ENCODE peak calls at places on chromosomes 12 and 14, in four cellular contexts. E is hepatocyte, A is endodermal cell, V is GM12865. D is an unnamed sample.

GRCh38 chr12:6373022-6373787 is 2.2 kb downstream of the SCNN1A start:
- DNase-seq in E (no peak), A (no peak), V (no peak), D (no peak)

GRCh38 chr12:119178544-119179334 is at the start of gene HSPB8:
- DNase-seq in E (peak; percentile 93), A (peak; percentile 95), V (no peak), D (no peak)

GRCh38 chr12:62903151-62903550 is 31.8 kb downstream of the PPM1H start:
- DNase-seq in E (no peak), A (no peak), V (no peak), D (no peak)

GRCh38 chr12:113477171-113477841 is 5.6 kb upstream of the LHX5 start:
- DNase-seq in E (no peak), A (peak; percentile 85), V (no peak), D (no peak)

GRCh38 chr12:53174881-53175491 is 5.5 kb upstream of the ZNF740 start:
- DNase-seq in E (peak; percentile 60), A (peak; percentile 95), V (no peak), D (no peak)

GRCh38 chr12:124007810-124008570 is 35.0 kb downstream of the ZNF664 start:
- DNase-seq in E (no peak), A (no peak), V (peak; percentile 9), D (no peak)

GRCh38 chr14:68704736-68705720 is 87.8 kb downstream of the ZFP36L1 start:
- DNase-seq in E (no peak), A (peak; percentile 48), V (no peak), D (no peak)

GRCh38 chr12:109677323-109677722 is 36.3 kb upstream of the FAM222A start:
- DNase-seq in E (no peak), A (no peak), V (no peak), D (no peak)

GRCh38 chr14:57462551-57462950 is 31.1 kb downstream of the CCDC198 start:
- DNase-seq in E (no peak), A (no peak), V (no peak), D (no peak)

GRCh38 chr14:78104130-78104529 is 66.0 kb upstream of the NRXN3 start:
- DNase-seq in E (no peak), A (no peak), V (no peak), D (no peak)

GRCh38 chr14:90111895-90112534 is 50.2 kb downstream of the KCNK13 start:
- DNase-seq in E (no peak), A (no peak), V (no peak), D (no peak)

GRCh38 chr14:100129161-100129589 is 30.3 kb downstream of the DEGS2 start:
- DNase-seq in E (no peak), A (no peak), V (no peak), D (no peak)

GRCh38 chr12:129607293-129607692 is 296.5 kb downstream of the TMEM132D start:
- DNase-seq in E (peak; percentile 25), A (peak; percentile 78), V (no peak), D (no peak)

GRCh38 chr12:119994892-119995658 is 6.0 kb downstream of the BICDL1 start:
- DNase-seq in E (no peak), A (no peak), V (no peak), D (no peak)

GRCh38 chr14:100585448-100586152 is 1.6 kb downstream of the BEGAIN start:
- DNase-seq in E (no peak), A (peak; percentile 45), V (no peak), D (no peak)

GRCh38 chr14:98551028-98551427 is 721.0 kb downstream of the BCL11B start:
- DNase-seq in E (no peak), A (no peak), V (no peak), D (no peak)

GRCh38 chr12:2618291-2618995 is 176.3 kb upstream of the FKBP4 start:
- DNase-seq in E (no peak), A (no peak), V (no peak), D (no peak)

GRCh38 chr12:56160160-56160763 is 2.1 kb downstream of the MYL6 start:
- DNase-seq in E (no peak), A (peak; percentile 64), V (peak; percentile 61), D (peak; percentile 35)

GRCh38 chr12:5511644-5512584 is 80.0 kb downstream of the NTF3 start:
- DNase-seq in E (peak; percentile 36), A (peak; percentile 85), V (peak; percentile 15), D (peak; percentile 12)

GRCh38 chr14:99747582-99748330 is 45.5 kb upstream of the EML1 start:
- DNase-seq in E (no peak), A (no peak), V (no peak), D (no peak)

GRCh38 chr14:58283730-58284129 is 14.6 kb upstream of the ARID4A start:
- DNase-seq in E (no peak), A (no peak), V (no peak), D (no peak)

GRCh38 chr12:113268136-113268535 is 46.9 kb downstream of the TPCN1 start:
- DNase-seq in E (no peak), A (no peak), V (no peak), D (no peak)

GRCh38 chr14:89408907-89409675 is 7.9 kb downstream of the FOXN3 start:
- DNase-seq in E (no peak), A (no peak), V (no peak), D (no peak)

DNA sequence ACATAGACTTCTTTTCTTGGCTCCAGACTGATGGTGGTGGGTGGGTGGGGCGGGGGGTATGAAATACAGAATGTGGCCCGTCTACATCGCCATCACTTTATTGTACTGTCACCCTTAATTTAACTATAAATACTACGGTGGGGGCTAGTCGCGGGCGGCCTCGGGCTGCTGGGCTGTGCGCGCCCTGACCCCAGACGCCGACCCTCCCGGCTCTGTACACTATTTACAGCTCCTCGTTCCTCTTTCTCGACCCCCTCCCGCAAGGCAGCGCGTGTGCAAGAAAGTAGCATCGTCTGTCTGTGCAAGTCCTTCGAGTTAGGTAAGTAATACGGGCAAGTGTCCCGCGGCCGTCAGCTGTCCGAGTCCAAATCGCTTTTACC is 1.8 kb downstream of the GSC start:
- DNase-seq in E (no peak), A (no peak), V (no peak), D (no peak)
- H3K4me3 ChIP-seq in E (no peak overlapping the region), A (peak overlapping the region; percentile 93), V (no peak overlapping the region), D (no peak overlapping the region)

DNA sequence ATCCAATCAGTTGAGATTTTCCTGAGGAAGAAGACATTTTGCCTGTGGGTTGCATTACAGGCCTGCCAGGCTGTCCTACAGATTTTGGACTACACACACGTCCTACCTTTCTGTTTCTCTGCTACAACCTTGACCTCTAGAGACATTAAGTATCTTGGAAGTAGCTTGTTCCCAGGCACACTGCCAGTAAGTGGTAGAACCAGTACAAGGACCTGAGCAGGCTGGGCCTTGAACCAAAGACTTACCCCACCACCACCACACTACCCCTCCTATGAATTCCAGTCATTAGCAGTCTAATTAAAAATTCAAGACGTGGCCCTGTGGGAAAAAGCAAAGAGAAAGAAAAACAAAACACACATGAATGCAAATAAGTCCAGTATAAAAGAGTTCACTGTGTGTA is 74.1 kb upstream of the ST8SIA1 start:
- DNase-seq in E (no peak), A (peak; percentile 29), V (no peak), D (no peak)
- H3K4me3 ChIP-seq in E (no peak overlapping the region), A (no peak overlapping the region), V (no peak overlapping the region), D (no peak overlapping the region)

GRCh38 chr12:7557227-7557626 is 53.6 kb upstream of the CD163 start:
- DNase-seq in E (no peak), A (no peak), V (no peak), D (no peak)

DNA sequence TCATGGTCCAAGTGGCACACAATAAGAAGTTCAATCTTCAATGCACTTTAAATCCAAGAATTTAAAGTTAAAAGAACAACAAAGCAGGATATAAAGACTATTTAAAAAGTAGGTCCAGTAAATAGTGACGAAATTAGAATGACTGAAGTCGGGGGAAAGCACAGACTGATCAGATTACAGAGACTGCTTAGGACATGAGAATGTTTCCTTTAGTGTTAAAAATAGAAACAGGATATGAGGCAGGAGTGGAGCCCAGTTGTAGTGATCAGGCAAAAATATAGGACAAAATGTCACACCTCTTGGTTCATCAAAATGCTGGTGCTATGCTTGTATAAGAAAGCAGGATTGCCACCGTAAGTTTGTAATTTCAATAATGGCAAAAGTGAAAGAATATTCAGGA is 52.2 kb upstream of the CD163 start:
- DNase-seq in E (peak; percentile 10), A (no peak), V (no peak), D (no peak)
- H3K4me3 ChIP-seq in E (no peak overlapping the region), A (no peak overlapping the region), V (no peak overlapping the region), D (no peak overlapping the region)

DNA sequence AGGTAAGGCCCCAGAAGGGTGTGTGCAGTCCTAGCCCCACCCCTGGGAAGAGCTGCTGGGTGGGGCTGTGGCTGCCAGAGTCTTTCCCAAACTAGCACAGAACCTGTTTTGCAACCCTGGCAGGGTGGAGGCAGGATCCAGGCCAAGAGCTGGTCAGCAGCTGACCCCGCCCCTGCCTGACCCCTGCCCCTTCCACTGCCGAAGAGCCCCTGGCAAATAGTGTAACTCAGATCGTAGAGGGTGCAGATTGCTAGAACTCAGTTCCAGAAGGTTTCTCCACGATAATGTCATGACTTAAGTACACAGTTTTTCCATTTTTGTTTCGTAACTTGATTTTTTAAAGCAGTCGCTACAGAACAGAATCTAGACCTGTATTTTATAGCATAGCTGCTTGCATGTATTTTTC is 26.7 kb upstream of the PNMA1 start:
- DNase-seq in E (peak; percentile 71), A (peak; percentile 85), V (no peak), D (no peak)
- H3K4me3 ChIP-seq in E (no peak overlapping the region), A (no peak overlapping the region), V (no peak overlapping the region), D (no peak overlapping the region)

GRCh38 chr14:93004699-93005082 is 81.7 kb downstream of the CHGA start:
- DNase-seq in E (no peak), A (no peak), V (no peak), D (no peak)
- H3K4me3 ChIP-seq in E (no peak overlapping the region), A (no peak overlapping the region), V (no peak overlapping the region), D (no peak overlapping the region)

GRCh38 chr12:45065125-45065626 is 14.3 kb upstream of the DBX2 start:
- DNase-seq in E (no peak), A (no peak), V (no peak), D (no peak)
- H3K4me3 ChIP-seq in E (no peak overlapping the region), A (no peak overlapping the region), V (no peak overlapping the region), D (no peak overlapping the region)

GRCh38 chr12:68648179-68648578 is 37.5 kb downstream of the RAP1B start:
- DNase-seq in E (no peak), A (no peak), V (peak; percentile 53), D (no peak)
- H3K4me3 ChIP-seq in E (no peak overlapping the region), A (no peak overlapping the region), V (no peak overlapping the region), D (no peak overlapping the region)

GRCh38 chr14:102923920-102924486 is 1.5 kb downstream of the AMN start:
- DNase-seq in E (peak; percentile 31), A (no peak), V (no peak), D (no peak)
- H3K4me3 ChIP-seq in E (no peak overlapping the region), A (peak overlapping the region; percentile 69), V (no peak overlapping the region), D (no peak overlapping the region)

GRCh38 chr12:38905480-38906351 is at the start of gene CPNE8:
- DNase-seq in E (peak; percentile 80), A (peak; percentile 90), V (peak; percentile 87), D (peak; percentile 85)
- H3K4me3 ChIP-seq in E (peak within 1 kb of the TSS; percentile 85), A (peak within 1 kb of the TSS; percentile 93), V (peak within 1 kb of the TSS; percentile 69), D (peak within 1 kb of the TSS; percentile 94)

D was measured in GM06990.